ENCODE peak calls at places on chromosomes 6 and 20, in four cellular contexts. One of them, this sample, is unnamed.

GRCh38 chr6:106704327-106704726 is 74.9 kb downstream of the QRSL1 start:
- DNase-seq in GM20000: no peak
- DNase-seq in body of pancreas: no peak
- DNase-seq in A549: no peak
- DNase-seq in this sample: no peak

GRCh38 chr6:1931817-1932216 is 313.6 kb downstream of the GMDS start:
- DNase-seq in GM20000: no peak
- DNase-seq in body of pancreas: no peak
- DNase-seq in A549: no peak
- DNase-seq in this sample: no peak

GRCh38 chr6:126873351-126873750 is 245.1 kb upstream of the RSPO3 start:
- DNase-seq in GM20000: no peak
- DNase-seq in body of pancreas: no peak
- DNase-seq in A549: no peak
- DNase-seq in this sample: no peak

GRCh38 chr6:37373822-37374514 is 20.2 kb downstream of the RNF8 start:
- DNase-seq in GM20000: no peak
- DNase-seq in body of pancreas: no peak
- DNase-seq in A549: no peak
- DNase-seq in this sample: no peak

GRCh38 chr6:107823047-107823557 is 1.0 kb downstream of the SCML4 start:
- DNase-seq in GM20000: no peak
- DNase-seq in body of pancreas: no peak
- DNase-seq in A549: no peak
- DNase-seq in this sample: peak

GRCh38 chr6:161748535-161749386 is 474.9 kb upstream of the AGPAT4 start:
- DNase-seq in GM20000: peak
- DNase-seq in body of pancreas: peak
- DNase-seq in A549: peak
- DNase-seq in this sample: no peak

GRCh38 chr20:45359406-45360148 is 3.4 kb upstream of the SYS1 start:
- DNase-seq in GM20000: no peak
- DNase-seq in body of pancreas: peak
- DNase-seq in A549: no peak
- DNase-seq in this sample: no peak

GRCh38 chr6:133512410-133513016 is 271.4 kb downstream of the EYA4 start:
- DNase-seq in GM20000: peak
- DNase-seq in body of pancreas: peak
- DNase-seq in A549: peak
- DNase-seq in this sample: peak

GRCh38 chr6:139942333-139942732 is 567.9 kb upstream of the CITED2 start:
- DNase-seq in GM20000: no peak
- DNase-seq in body of pancreas: no peak
- DNase-seq in A549: no peak
- DNase-seq in this sample: no peak

GRCh38 chr6:10389739-10390494 is 25.0 kb downstream of the TFAP2A start:
- DNase-seq in GM20000: no peak
- DNase-seq in body of pancreas: no peak
- DNase-seq in A549: no peak
- DNase-seq in this sample: no peak

GRCh38 chr6:116467514-116467913 is 6.3 kb downstream of the CALHM6 start:
- DNase-seq in GM20000: no peak
- DNase-seq in body of pancreas: no peak
- DNase-seq in A549: no peak
- DNase-seq in this sample: no peak

GRCh38 chr6:18118330-18118729 is 4.1 kb downstream of the NHLRC1 start:
- DNase-seq in GM20000: no peak
- DNase-seq in body of pancreas: peak
- DNase-seq in A549: no peak
- DNase-seq in this sample: no peak

GRCh38 chr6:39197521-39198500 is 31.5 kb downstream of the KCNK5 start:
- DNase-seq in GM20000: no peak
- DNase-seq in body of pancreas: no peak
- DNase-seq in A549: no peak
- DNase-seq in this sample: no peak

GRCh38 chr20:24933266-24933908 is 15.7 kb upstream of the CST7 start:
- DNase-seq in GM20000: no peak
- DNase-seq in body of pancreas: no peak
- DNase-seq in A549: no peak
- DNase-seq in this sample: no peak

GRCh38 chr6:12311106-12311505 is 20.9 kb downstream of the EDN1 start:
- DNase-seq in GM20000: no peak
- DNase-seq in body of pancreas: peak
- DNase-seq in A549: no peak
- DNase-seq in this sample: no peak

GRCh38 chr6:16818992-16819626 is 57.8 kb upstream of the ATXN1 start:
- DNase-seq in GM20000: no peak
- DNase-seq in body of pancreas: no peak
- DNase-seq in A549: no peak
- DNase-seq in this sample: no peak

GRCh38 chr6:23650676-23651075 is 475.3 kb upstream of the NRSN1 start:
- DNase-seq in GM20000: no peak
- DNase-seq in body of pancreas: peak
- DNase-seq in A549: no peak
- DNase-seq in this sample: no peak

GRCh38 chr6:26537846-26538571 is at the start of gene HMGN4:
- DNase-seq in GM20000: peak
- DNase-seq in body of pancreas: peak
- DNase-seq in A549: no peak
- DNase-seq in this sample: peak

GRCh38 chr6:27414996-27415395 is 26.4 kb downstream of the ZNF391 start:
- DNase-seq in GM20000: no peak
- DNase-seq in body of pancreas: no peak
- DNase-seq in A549: no peak
- DNase-seq in this sample: no peak

GRCh38 chr6:118288355-118289124 is 259.6 kb upstream of the PLN start:
- DNase-seq in GM20000: no peak
- DNase-seq in body of pancreas: no peak
- DNase-seq in A549: no peak
- DNase-seq in this sample: no peak

GRCh38 chr6:9482030-9482731 is 932.7 kb downstream of the TFAP2A start:
- DNase-seq in GM20000: no peak
- DNase-seq in body of pancreas: no peak
- DNase-seq in A549: peak
- DNase-seq in this sample: no peak

GRCh38 chr6:29489286-29489685 is 1.5 kb upstream of the MAS1L start:
- DNase-seq in GM20000: no peak
- DNase-seq in body of pancreas: no peak
- DNase-seq in A549: no peak
- DNase-seq in this sample: no peak

GRCh38 chr6:52305948-52306767 is 21.6 kb upstream of the MCM3 start:
- DNase-seq in GM20000: peak
- DNase-seq in body of pancreas: no peak
- DNase-seq in A549: no peak
- DNase-seq in this sample: peak

DNA sequence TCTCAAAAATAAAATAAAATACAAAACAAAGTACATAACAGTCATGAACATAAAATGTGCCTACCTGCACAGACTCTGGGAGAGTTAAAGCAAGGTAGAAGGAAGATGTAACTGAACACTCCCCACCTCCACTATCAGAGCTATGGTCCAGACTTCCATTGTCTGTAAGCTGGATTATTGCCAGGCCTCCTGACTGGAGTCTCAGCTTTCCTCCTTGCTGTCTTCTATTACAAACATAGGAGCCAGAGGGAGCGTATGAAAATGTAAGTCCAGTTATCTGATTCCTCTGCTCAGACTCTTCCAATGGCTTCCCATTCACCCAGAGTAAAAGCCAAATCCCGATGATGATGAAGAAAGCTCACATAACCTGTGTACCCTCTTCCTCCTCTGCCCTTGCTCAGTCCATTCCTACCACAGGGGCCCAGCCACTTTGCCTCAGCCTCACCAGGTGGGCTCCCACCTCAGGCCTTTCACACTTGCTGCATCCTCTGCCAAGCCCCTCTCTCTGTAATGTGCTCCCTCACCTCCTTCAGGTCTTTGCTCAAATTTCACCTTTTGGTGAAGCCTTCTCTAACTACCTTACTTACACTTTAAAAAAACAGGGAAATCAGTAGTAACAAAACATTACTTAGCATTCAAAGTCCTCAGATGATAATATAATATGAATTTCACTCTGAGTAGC is 194.1 kb downstream of the RIMS1 start:
- DNase-seq in GM20000: no peak
- DNase-seq in body of pancreas: no peak
- DNase-seq in A549: no peak
- DNase-seq in this sample: no peak
- TF ChIP-seq CTCF in GM20000: no peak
- TF ChIP-seq CTCF in body of pancreas: no peak
- TF ChIP-seq CTCF in A549: no peak
- TF ChIP-seq CTCF in this sample: no peak

DNA sequence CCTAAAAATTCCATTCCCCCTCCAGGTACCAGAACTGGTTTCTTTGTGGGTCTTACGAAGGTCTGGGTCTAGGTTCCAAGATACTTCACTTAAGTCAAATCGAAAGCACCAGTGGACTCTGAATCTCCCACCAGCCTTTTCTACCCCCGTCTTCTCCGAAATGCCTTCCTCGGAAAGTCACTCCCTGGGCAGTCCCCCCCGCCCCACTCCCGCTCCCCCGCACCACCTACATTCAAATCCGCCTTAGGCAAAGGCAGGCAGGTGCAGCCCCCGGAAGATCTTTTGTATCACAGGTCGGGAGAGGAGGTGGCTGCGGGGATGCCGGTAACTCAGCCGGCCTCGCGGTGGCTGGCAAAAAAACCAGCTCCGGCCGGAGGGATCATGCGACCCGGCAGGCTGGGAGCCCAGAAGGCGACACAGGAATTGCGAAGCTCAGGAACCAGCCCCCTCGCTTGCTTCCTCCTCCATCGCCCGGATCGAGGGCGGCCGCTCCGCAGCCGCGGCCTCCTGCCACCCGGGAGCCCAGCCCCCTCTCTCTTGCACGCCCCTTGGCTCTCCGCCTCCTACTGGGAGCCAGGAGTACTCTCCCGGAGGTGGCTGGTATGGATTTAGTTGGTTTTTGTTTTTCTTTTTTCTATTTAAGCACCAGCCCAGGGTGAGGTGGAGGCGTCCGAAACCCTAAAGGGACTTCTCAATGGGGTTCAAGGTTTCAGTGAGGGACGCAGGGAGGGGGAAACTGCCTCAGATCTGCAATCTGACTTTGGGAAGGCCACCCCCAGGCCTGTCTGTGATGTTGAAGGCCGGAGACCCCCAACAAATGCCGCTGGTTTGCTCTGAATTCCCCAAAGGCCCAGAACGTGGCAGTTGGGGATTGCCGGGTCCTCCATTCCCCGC is at the start of gene BCL2L1:
- DNase-seq in GM20000: peak
- DNase-seq in body of pancreas: peak
- DNase-seq in A549: peak
- DNase-seq in this sample: peak
- TF ChIP-seq CTCF in GM20000: no peak
- TF ChIP-seq CTCF in body of pancreas: peak
- TF ChIP-seq CTCF in A549: peak
- TF ChIP-seq CTCF in this sample: peak

GRCh38 chr6:121334299-121335104 is at the start of gene TBC1D32:
- DNase-seq in GM20000: peak
- DNase-seq in body of pancreas: peak
- DNase-seq in A549: peak
- DNase-seq in this sample: peak
- TF ChIP-seq CTCF in GM20000: no peak
- TF ChIP-seq CTCF in body of pancreas: peak
- TF ChIP-seq CTCF in A549: no peak
- TF ChIP-seq CTCF in this sample: no peak

GRCh38 chr6:6368040-6368683 is 47.7 kb upstream of the F13A1 start:
- DNase-seq in GM20000: no peak
- DNase-seq in body of pancreas: no peak
- DNase-seq in A549: no peak
- DNase-seq in this sample: no peak

GRCh38 chr6:6368684-6369052 is 48.2 kb upstream of the F13A1 start:
- DNase-seq in GM20000: no peak
- DNase-seq in body of pancreas: no peak
- DNase-seq in A549: no peak
- DNase-seq in this sample: no peak

GRCh38 chr6:6362051-6362450 is 41.6 kb upstream of the F13A1 start:
- DNase-seq in GM20000: no peak
- DNase-seq in body of pancreas: no peak
- DNase-seq in A549: no peak
- DNase-seq in this sample: no peak

GRCh38 chr6:6365242-6365641 is 44.8 kb upstream of the F13A1 start:
- DNase-seq in GM20000: no peak
- DNase-seq in body of pancreas: no peak
- DNase-seq in A549: no peak
- DNase-seq in this sample: no peak

DNA sequence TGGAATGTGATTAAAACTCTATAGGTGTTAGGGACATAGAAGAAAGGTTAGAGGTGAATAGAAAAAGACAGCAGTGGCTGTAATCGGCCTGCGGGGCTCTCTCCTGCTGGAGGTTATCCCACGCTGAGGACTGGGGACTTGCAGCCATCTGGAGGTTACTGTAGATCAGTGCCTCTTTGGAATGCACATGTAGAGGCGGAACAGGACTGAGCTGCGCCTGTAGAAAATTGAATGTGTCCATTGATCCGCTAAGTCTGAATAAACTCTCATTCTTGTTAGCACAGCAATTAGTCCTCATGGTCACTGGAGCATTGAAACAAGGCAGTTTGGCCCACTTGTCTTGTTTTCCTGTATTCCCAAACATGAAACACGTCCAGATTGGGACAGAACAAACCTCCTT is 46.3 kb upstream of the F13A1 start:
- DNase-seq in GM20000: no peak
- DNase-seq in body of pancreas: no peak
- DNase-seq in A549: no peak
- DNase-seq in this sample: no peak
- TF ChIP-seq CTCF in GM20000: no peak
- TF ChIP-seq CTCF in body of pancreas: no peak
- TF ChIP-seq CTCF in A549: no peak
- TF ChIP-seq CTCF in this sample: no peak

GRCh38 chr20:23782366-23782983 is 31.7 kb upstream of the CST1 start:
- DNase-seq in GM20000: peak
- DNase-seq in body of pancreas: no peak
- DNase-seq in A549: peak
- DNase-seq in this sample: peak
- TF ChIP-seq CTCF in GM20000: peak
- TF ChIP-seq CTCF in body of pancreas: peak
- TF ChIP-seq CTCF in A549: peak
- TF ChIP-seq CTCF in this sample: peak